ENCODE peak calls at places on chromosomes 3 and 15, in four cellular contexts. One of them, this sample, is unnamed.

GRCh38 chr15:59186501-59186900 is 20.1 kb upstream of the LDHAL6B start:
- DNase-seq in IMR-90: peak
- DNase-seq in gastrocnemius medialis: no peak
- DNase-seq in cardiac septum: no peak
- DNase-seq in this sample: peak

GRCh38 chr15:82133251-82133650 is 87.4 kb upstream of the MEX3B start:
- DNase-seq in gastrocnemius medialis: no peak
- DNase-seq in cardiac septum: no peak
- DNase-seq in IMR-90: no peak
- DNase-seq in this sample: no peak

GRCh38 chr3:180679178-180680096 is at the start of gene CCDC39:
- DNase-seq in IMR-90: peak
- DNase-seq in cardiac septum: no peak
- DNase-seq in gastrocnemius medialis: peak
- DNase-seq in this sample: peak

GRCh38 chr15:59707619-59708018 is 18.5 kb upstream of the BNIP2 start:
- DNase-seq in gastrocnemius medialis: no peak
- DNase-seq in cardiac septum: no peak
- DNase-seq in IMR-90: no peak
- DNase-seq in this sample: no peak

GRCh38 chr15:41944313-41944940 is 27.9 kb downstream of the EHD4 start:
- DNase-seq in cardiac septum: peak
- DNase-seq in IMR-90: peak
- DNase-seq in gastrocnemius medialis: peak
- DNase-seq in this sample: peak

GRCh38 chr15:32669870-32670623 is 28.5 kb downstream of the SCG5 start:
- DNase-seq in IMR-90: peak
- DNase-seq in cardiac septum: no peak
- DNase-seq in gastrocnemius medialis: no peak
- DNase-seq in this sample: peak

GRCh38 chr15:85312925-85313324 is 67.5 kb upstream of the AKAP13 start:
- DNase-seq in IMR-90: peak
- DNase-seq in gastrocnemius medialis: no peak
- DNase-seq in cardiac septum: no peak
- DNase-seq in this sample: peak

GRCh38 chr15:70101459-70102113 is 3.9 kb upstream of the TLE3 start:
- DNase-seq in cardiac septum: peak
- DNase-seq in gastrocnemius medialis: peak
- DNase-seq in IMR-90: peak
- DNase-seq in this sample: peak

GRCh38 chr15:25829075-25829474 is 34.1 kb downstream of the ATP10A start:
- DNase-seq in gastrocnemius medialis: no peak
- DNase-seq in IMR-90: peak
- DNase-seq in cardiac septum: no peak
- DNase-seq in this sample: peak

GRCh38 chr3:4228295-4228694 is 74.9 kb upstream of the SETMAR start:
- DNase-seq in IMR-90: no peak
- DNase-seq in gastrocnemius medialis: no peak
- DNase-seq in cardiac septum: no peak
- DNase-seq in this sample: no peak

GRCh38 chr3:145952541-145952940 is 208.4 kb downstream of the PLOD2 start:
- DNase-seq in gastrocnemius medialis: no peak
- DNase-seq in IMR-90: peak
- DNase-seq in cardiac septum: no peak
- DNase-seq in this sample: peak

GRCh38 chr15:31455499-31455898 is 128.9 kb downstream of the KLF13 start:
- DNase-seq in cardiac septum: no peak
- DNase-seq in gastrocnemius medialis: no peak
- DNase-seq in IMR-90: no peak
- DNase-seq in this sample: no peak

GRCh38 chr3:16928386-16929132 is 43.8 kb downstream of the PLCL2 start:
- DNase-seq in IMR-90: no peak
- DNase-seq in gastrocnemius medialis: no peak
- DNase-seq in cardiac septum: no peak
- DNase-seq in this sample: peak

GRCh38 chr3:72288955-72289707 is 504.2 kb upstream of the PROK2 start:
- DNase-seq in cardiac septum: no peak
- DNase-seq in gastrocnemius medialis: no peak
- DNase-seq in IMR-90: peak
- DNase-seq in this sample: peak

GRCh38 chr15:49988766-49989165 is 130.3 kb downstream of the ATP8B4 start:
- DNase-seq in cardiac septum: no peak
- DNase-seq in gastrocnemius medialis: no peak
- DNase-seq in IMR-90: no peak
- DNase-seq in this sample: no peak

GRCh38 chr15:51647128-51647562 is 24.6 kb upstream of the DMXL2 start:
- DNase-seq in gastrocnemius medialis: peak
- DNase-seq in IMR-90: peak
- DNase-seq in cardiac septum: no peak
- DNase-seq in this sample: peak

GRCh38 chr3:183410280-183410679 is 18.1 kb downstream of the MCF2L2 start:
- DNase-seq in gastrocnemius medialis: no peak
- DNase-seq in IMR-90: no peak
- DNase-seq in cardiac septum: no peak
- DNase-seq in this sample: peak

GRCh38 chr3:196292281-196292923 is 4.9 kb upstream of the PCYT1A start:
- DNase-seq in IMR-90: no peak
- DNase-seq in cardiac septum: no peak
- DNase-seq in gastrocnemius medialis: no peak
- DNase-seq in this sample: no peak

GRCh38 chr3:127881586-127881985 is 33.4 kb upstream of the KBTBD12 start:
- DNase-seq in IMR-90: no peak
- DNase-seq in cardiac septum: no peak
- DNase-seq in gastrocnemius medialis: no peak
- DNase-seq in this sample: no peak

GRCh38 chr3:152302521-152303021 is 33.8 kb downstream of the MBNL1 start:
- DNase-seq in gastrocnemius medialis: peak
- DNase-seq in IMR-90: peak
- DNase-seq in cardiac septum: no peak
- DNase-seq in this sample: peak

GRCh38 chr3:5690904-5691532 is 503.5 kb downstream of the EDEM1 start:
- DNase-seq in cardiac septum: no peak
- DNase-seq in gastrocnemius medialis: no peak
- DNase-seq in IMR-90: no peak
- DNase-seq in this sample: no peak

GRCh38 chr3:124601189-124601588 is 129.1 kb upstream of the UMPS start:
- DNase-seq in cardiac septum: no peak
- DNase-seq in IMR-90: no peak
- DNase-seq in gastrocnemius medialis: no peak
- DNase-seq in this sample: peak

GRCh38 chr3:112390783-112391641 is 58.1 kb downstream of the CD200 start:
- DNase-seq in gastrocnemius medialis: no peak
- DNase-seq in IMR-90: peak
- DNase-seq in cardiac septum: no peak
- DNase-seq in this sample: peak

GRCh38 chr3:118729546-118729945 is 305.1 kb downstream of the IGSF11 start:
- DNase-seq in IMR-90: no peak
- DNase-seq in cardiac septum: no peak
- DNase-seq in gastrocnemius medialis: no peak
- DNase-seq in this sample: no peak

GRCh38 chr15:90402230-90402629 is 14.2 kb downstream of the IQGAP1 start:
- DNase-seq in gastrocnemius medialis: peak
- DNase-seq in IMR-90: peak
- DNase-seq in cardiac septum: no peak
- DNase-seq in this sample: peak

GRCh38 chr3:185519021-185519420 is 20.2 kb upstream of the TMEM41A start:
- DNase-seq in cardiac septum: no peak
- DNase-seq in IMR-90: no peak
- DNase-seq in gastrocnemius medialis: no peak
- DNase-seq in this sample: no peak

GRCh38 chr3:188904670-188905069 is 267.1 kb upstream of the TPRG1 start:
- DNase-seq in gastrocnemius medialis: peak
- DNase-seq in cardiac septum: no peak
- DNase-seq in IMR-90: peak
- DNase-seq in this sample: peak

GRCh38 chr3:124919756-124920155 is 14.8 kb downstream of the MUC13 start:
- DNase-seq in IMR-90: no peak
- DNase-seq in cardiac septum: no peak
- DNase-seq in gastrocnemius medialis: no peak
- DNase-seq in this sample: no peak

GRCh38 chr3:47523310-47524073 is 10.0 kb upstream of the ELP6 start:
- DNase-seq in gastrocnemius medialis: no peak
- DNase-seq in IMR-90: no peak
- DNase-seq in cardiac septum: no peak
- DNase-seq in this sample: no peak

GRCh38 chr15:99125061-99125990 is 20.4 kb downstream of the SYNM start:
- DNase-seq in gastrocnemius medialis: peak
- DNase-seq in IMR-90: no peak
- DNase-seq in cardiac septum: no peak
- DNase-seq in this sample: peak

GRCh38 chr3:187150599-187150998 is 11.3 kb upstream of the RPL39L start:
- DNase-seq in cardiac septum: no peak
- DNase-seq in IMR-90: no peak
- DNase-seq in gastrocnemius medialis: no peak
- DNase-seq in this sample: no peak

GRCh38 chr15:55499158-55499557 is 8.9 kb downstream of the DNAAF4 start:
- DNase-seq in cardiac septum: no peak
- DNase-seq in gastrocnemius medialis: no peak
- DNase-seq in IMR-90: no peak
- DNase-seq in this sample: no peak

GRCh38 chr3:98921957-98922356 is 20.5 kb upstream of the DCBLD2 start:
- DNase-seq in IMR-90: no peak
- DNase-seq in gastrocnemius medialis: no peak
- DNase-seq in cardiac septum: no peak
- DNase-seq in this sample: peak

GRCh38 chr15:60673918-60674558 is 195.1 kb upstream of the ICE2 start:
- DNase-seq in gastrocnemius medialis: peak
- DNase-seq in IMR-90: peak
- DNase-seq in cardiac septum: no peak
- DNase-seq in this sample: peak

GRCh38 chr3:182148360-182148759 is 436.6 kb downstream of the SOX2 start:
- DNase-seq in IMR-90: no peak
- DNase-seq in gastrocnemius medialis: no peak
- DNase-seq in cardiac septum: no peak
- DNase-seq in this sample: no peak

GRCh38 chr3:141426404-141427034 is 58.2 kb downstream of the ZBTB38 start:
- DNase-seq in cardiac septum: peak
- DNase-seq in IMR-90: peak
- DNase-seq in gastrocnemius medialis: peak
- DNase-seq in this sample: peak

GRCh38 chr3:140117111-140117526 is 182.1 kb downstream of the CLSTN2 start:
- DNase-seq in IMR-90: no peak
- DNase-seq in gastrocnemius medialis: no peak
- DNase-seq in cardiac septum: peak
- DNase-seq in this sample: no peak

GRCh38 chr3:46705022-46705530 is 3.9 kb downstream of the TMIE start:
- DNase-seq in cardiac septum: no peak
- DNase-seq in IMR-90: peak
- DNase-seq in gastrocnemius medialis: peak
- DNase-seq in this sample: peak

This sample was measured in fibroblast of lung.